ENCODE peak calls at places on chromosomes 2 and 18, in seven cellular contexts. R, Y, I, U, H, Z and J are unnamed samples.

GRCh38 chr18:75474332-75474731 is 46.8 kb upstream of the SMIM21 start:
- DNase-seq in R (no peak), I (no peak), Z (no peak), U (no peak), Y (no peak), H (no peak), J (no peak)

GRCh38 chr2:210715560-210715959 is 159.2 kb downstream of the CPS1 start:
- DNase-seq in Z (no peak), H (no peak), Y (no peak), U (no peak), I (no peak), R (no peak), J (no peak)

GRCh38 chr2:101327863-101328394 is 19.4 kb upstream of the RNF149 start:
- DNase-seq in Y (no peak), U (no peak), Z (no peak), I (no peak), R (no peak), H (no peak), J (no peak)

GRCh38 chr2:97663626-97663961 is 250 bp downstream of the ACTR1B start:
- DNase-seq in I (no peak), R (no peak), H (no peak), Y (no peak), U (no peak), Z (no peak), J (no peak)

GRCh38 chr2:11563784-11564666 is 30.2 kb downstream of the GREB1 start:
- DNase-seq in Y (no peak), Z (no peak), H (no peak), I (peak), U (no peak), R (peak), J (peak)

GRCh38 chr2:142824756-142825155 is 52.7 kb upstream of the KYNU start:
- DNase-seq in Z (no peak), H (no peak), Y (no peak), R (no peak), I (no peak), U (no peak), J (no peak)

GRCh38 chr2:121529439-121530209 is 1.1 kb upstream of the RNU4ATAC start:
- DNase-seq in Y (peak), U (no peak), I (no peak), Z (no peak), R (no peak), H (peak), J (no peak)

GRCh38 chr2:7292154-7292553 is 374.9 kb downstream of the RNF144A start:
- DNase-seq in Z (no peak), Y (no peak), R (no peak), H (no peak), U (no peak), I (peak), J (no peak)

GRCh38 chr18:24791736-24792135 is 331.3 kb downstream of the HRH4 start:
- DNase-seq in Y (no peak), R (no peak), I (no peak), U (no peak), H (no peak), Z (no peak), J (no peak)

GRCh38 chr2:25651066-25651465 is 22.3 kb downstream of the DTNB start:
- DNase-seq in H (no peak), Z (no peak), R (no peak), U (no peak), Y (no peak), I (no peak), J (no peak)

GRCh38 chr2:215036314-215036713 is 102.1 kb downstream of the ABCA12 start:
- DNase-seq in H (no peak), Y (no peak), U (no peak), Z (no peak), R (no peak), I (no peak), J (no peak)

GRCh38 chr2:85589166-85589565 is 4.9 kb downstream of the VAMP5 start:
- DNase-seq in U (no peak), I (peak), Y (no peak), Z (no peak), R (no peak), H (no peak), J (no peak)

GRCh38 chr2:1790473-1790872 is 46.2 kb upstream of the PXDN start:
- DNase-seq in H (no peak), U (no peak), Z (no peak), Y (no peak), I (no peak), R (no peak), J (no peak)

GRCh38 chr18:28174181-28174906 is 2.6 kb downstream of the CDH2 start:
- DNase-seq in Y (no peak), I (no peak), U (no peak), Z (no peak), R (no peak), H (no peak), J (no peak)

GRCh38 chr2:95087379-95087778 is 34.2 kb downstream of the MRPS5 start:
- DNase-seq in Y (no peak), I (no peak), R (no peak), U (no peak), H (no peak), Z (no peak), J (no peak)

GRCh38 chr18:55337908-55338521 is 250.0 kb downstream of the TCF4 start:
- DNase-seq in R (no peak), U (no peak), H (no peak), Z (no peak), Y (no peak), I (peak), J (no peak)